ENCODE peak calls at places on chromosomes 2 and 18, in six cellular contexts. I, D, Y, U, A and M are unnamed samples.

GRCh38 chr2:241490825-241491505 is 17.4 kb downstream of the STK25 start:
- DNase-seq in I (no peak), D (no peak), Y (no peak), U (no peak), A (no peak), M (no peak)

GRCh38 chr2:149490296-149490695 is 97.3 kb downstream of the MMADHC start:
- DNase-seq in U (no peak), I (no peak), Y (no peak), D (no peak), A (no peak), M (no peak)

GRCh38 chr18:52007109-52007508 is 332.9 kb upstream of the DCC start:
- DNase-seq in D (no peak), Y (no peak), U (no peak), I (no peak), A (no peak), M (no peak)

GRCh38 chr2:124426630-124427029 is 401.5 kb downstream of the CNTNAP5 start:
- DNase-seq in I (no peak), D (no peak), U (no peak), Y (no peak), A (no peak), M (no peak)

GRCh38 chr2:11411768-11412448 is 54.1 kb downstream of the E2F6 start:
- DNase-seq in D (peak), Y (no peak), U (peak), A (peak), I (peak), M (peak)

GRCh38 chr18:43661570-43661969 is 384.3 kb upstream of the SYT4 start:
- DNase-seq in U (no peak), D (no peak), Y (no peak), I (no peak), A (no peak), M (peak)

GRCh38 chr2:169891593-169892298 is 64.5 kb downstream of the UBR3 start:
- DNase-seq in A (no peak), Y (no peak), I (no peak), U (no peak), D (no peak), M (no peak)

GRCh38 chr18:69580107-69580506 is 179.4 kb downstream of the DOK6 start:
- DNase-seq in A (no peak), I (no peak), D (no peak), U (no peak), Y (no peak), M (no peak)

GRCh38 chr2:59888015-59888414 is 665.4 kb downstream of the BCL11A start:
- DNase-seq in Y (peak), D (no peak), A (no peak), U (no peak), I (no peak), M (no peak)

GRCh38 chr18:22822024-22822423 is 111.1 kb upstream of the RBBP8 start:
- DNase-seq in U (no peak), D (no peak), Y (no peak), I (peak), A (no peak), M (no peak)

GRCh38 chr2:32965523-32966171 is 18.9 kb downstream of the LTBP1 start:
- DNase-seq in I (no peak), D (no peak), U (no peak), A (no peak), Y (no peak), M (no peak)

GRCh38 chr2:214593723-214594122 is 182.9 kb downstream of the VWC2L start:
- DNase-seq in U (no peak), Y (no peak), I (peak), A (no peak), D (no peak), M (peak)

GRCh38 chr2:45134014-45134413 is 124.8 kb upstream of the SIX2 start:
- DNase-seq in D (no peak), Y (no peak), I (no peak), U (no peak), A (no peak), M (no peak)

GRCh38 chr2:232891621-232892071 is 21.6 kb downstream of the SNORC start:
- DNase-seq in Y (no peak), I (no peak), D (no peak), U (peak), A (peak), M (no peak)

GRCh38 chr2:86622409-86622877 is 1.2 kb downstream of the RNF103 start:
- DNase-seq in I (peak), A (peak), Y (no peak), U (peak), D (peak), M (peak)

GRCh38 chr18:31102020-31102684 is at the start of gene DSC2:
- DNase-seq in U (peak), A (peak), Y (peak), I (no peak), D (peak), M (peak)
- TF ChIP-seq POLR2A in U (no peak), A (no peak), Y (no peak), I (no peak), D (no peak), M (peak)

GRCh38 chr2:37196320-37197195 is at the start of gene CEBPZOS:
- DNase-seq in D (peak), Y (peak), I (peak), A (peak), U (peak), M (peak)
- TF ChIP-seq POLR2A in D (peak), Y (peak), I (peak), A (peak), U (peak), M (peak)

DNA sequence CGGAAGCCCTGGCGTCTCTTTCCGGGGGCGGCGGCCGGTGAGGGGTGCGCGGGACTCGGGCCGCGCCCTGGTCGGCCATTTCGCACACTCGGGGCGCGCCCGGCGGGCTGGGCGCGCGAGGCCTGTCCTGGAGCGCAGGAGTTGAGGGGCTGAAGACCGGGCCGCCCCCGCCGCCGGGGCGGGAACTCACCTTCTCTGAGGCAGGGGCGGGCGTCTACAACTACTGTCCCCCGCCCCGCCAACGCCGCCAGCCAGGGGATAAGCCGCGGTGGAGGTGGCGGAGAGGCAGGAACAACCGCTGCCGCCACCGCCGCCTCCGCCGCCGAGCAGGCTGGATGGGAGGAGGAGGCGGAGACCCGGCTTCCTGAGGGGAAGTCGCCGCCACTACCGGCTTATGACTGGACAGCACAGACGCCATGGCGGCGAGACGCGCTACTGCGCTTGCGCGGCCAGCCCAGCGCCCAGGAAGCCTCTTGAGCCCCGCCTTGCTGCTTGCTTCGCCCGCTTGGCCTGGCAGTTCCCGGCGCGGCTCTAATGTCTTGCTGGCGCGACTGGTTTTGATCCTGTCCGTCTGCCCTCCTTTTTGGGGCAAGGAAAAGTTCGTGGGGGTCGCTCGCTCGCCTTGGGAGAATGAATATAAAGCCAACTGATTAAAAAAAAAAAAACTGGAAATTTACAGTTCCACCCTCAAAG is at the start of gene KRCC1:
- DNase-seq in U (peak), A (peak), I (peak), D (peak), Y (peak), M (peak)
- TF ChIP-seq POLR2A in U (peak), A (peak), I (peak), D (no peak), Y (peak), M (peak)

GRCh38 chr2:61396005-61396404 is 74.9 kb downstream of the USP34 start:
- DNase-seq in A (no peak), Y (no peak), I (no peak), U (no peak), D (no peak), M (no peak)
- TF ChIP-seq POLR2A in A (no peak), Y (no peak), I (no peak), U (no peak), D (no peak), M (no peak)

GRCh38 chr2:154910701-154911100 is 212.2 kb downstream of the KCNJ3 start:
- DNase-seq in I (no peak), U (no peak), Y (no peak), D (no peak), A (no peak), M (no peak)

GRCh38 chr2:154912215-154912614 is 213.7 kb downstream of the KCNJ3 start:
- DNase-seq in D (no peak), Y (no peak), U (no peak), I (no peak), A (no peak), M (no peak)

GRCh38 chr2:154914606-154915005 is 216.1 kb downstream of the KCNJ3 start:
- DNase-seq in U (no peak), Y (no peak), D (no peak), I (no peak), A (no peak), M (no peak)
- TF ChIP-seq POLR2A in U (no peak), Y (no peak), D (no peak), I (no peak), A (no peak), M (no peak)

GRCh38 chr2:49796221-49796705 is 641.9 kb upstream of the FSHR start:
- DNase-seq in A (no peak), Y (no peak), D (no peak), U (no peak), I (no peak), M (no peak)
- TF ChIP-seq POLR2A in A (no peak), Y (no peak), D (no peak), U (no peak), I (no peak), M (no peak)

DNA sequence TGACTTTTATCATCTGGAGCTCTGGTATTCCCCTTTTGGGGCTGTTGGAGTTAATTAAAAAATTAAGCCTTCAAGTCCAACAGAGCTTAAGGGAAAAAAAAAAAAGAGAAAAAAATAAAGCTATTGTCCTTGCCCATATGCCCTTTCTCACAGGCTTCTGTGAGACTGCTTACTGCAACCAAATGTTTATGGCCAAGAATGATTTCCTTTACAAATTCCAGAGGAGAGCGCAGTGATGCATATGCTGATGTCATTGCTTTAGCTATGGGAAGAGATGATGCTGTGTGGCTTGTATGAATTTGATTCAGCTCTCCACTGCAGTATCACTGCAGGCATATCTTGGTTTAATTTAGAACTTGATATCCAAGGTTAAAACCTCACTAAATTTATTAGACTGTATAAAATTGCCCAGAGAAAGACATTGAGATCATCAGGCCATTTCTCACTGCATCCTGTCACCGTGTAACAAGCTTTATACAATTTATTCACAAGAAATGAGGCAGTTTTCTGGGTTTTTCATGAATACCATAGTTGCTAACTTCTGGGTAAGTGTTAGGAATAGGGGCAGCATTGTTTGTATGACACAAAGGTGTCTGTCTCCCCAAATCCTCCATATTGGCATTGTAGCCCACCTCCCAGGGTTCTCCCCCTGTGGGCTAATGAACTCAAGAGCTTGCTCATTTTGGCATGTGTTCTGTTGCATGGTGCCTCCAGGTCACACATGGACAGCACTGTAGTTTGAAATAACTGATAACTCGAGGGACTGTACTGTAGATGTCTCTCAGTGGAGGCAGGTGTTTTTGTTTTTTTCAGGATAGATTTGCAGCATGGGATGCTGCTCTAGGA is 85.0 kb downstream of the TANC1 start:
- DNase-seq in U (no peak), A (no peak), I (no peak), D (no peak), Y (no peak), M (no peak)
- TF ChIP-seq POLR2A in U (no peak), A (no peak), I (no peak), D (no peak), Y (no peak), M (no peak)

GRCh38 chr18:55337153-55337552 is 250.8 kb downstream of the TCF4 start:
- DNase-seq in Y (no peak), A (no peak), I (no peak), U (no peak), D (no peak), M (no peak)

GRCh38 chr18:55338955-55339662 is 248.9 kb downstream of the TCF4 start:
- DNase-seq in D (no peak), I (no peak), Y (no peak), A (no peak), U (no peak), M (no peak)

GRCh38 chr18:55340998-55341397 is 247.0 kb downstream of the TCF4 start:
- DNase-seq in A (no peak), D (no peak), Y (no peak), U (no peak), I (no peak), M (no peak)

GRCh38 chr18:55339990-55340389 is 248.0 kb downstream of the TCF4 start:
- DNase-seq in I (no peak), Y (no peak), D (no peak), U (no peak), A (no peak), M (no peak)

GRCh38 chr18:55337908-55338521 is 250.0 kb downstream of the TCF4 start:
- DNase-seq in D (peak), U (no peak), I (no peak), A (no peak), Y (no peak), M (no peak)
- TF ChIP-seq POLR2A in D (no peak), U (no peak), I (no peak), A (no peak), Y (no peak), M (no peak)